ENCODE peak calls at places on chromosomes 16 and 17, in seven cellular contexts. J is HFF-Myc; H is NCI-H2227 treated with DMSO at 0.1 percent for 48 hours; W is EL; G is stimulated activated CD8-positive, alpha-beta memory T cell treated with anti-CD3 and anti-CD28 coated beads, Interleukin-15, amount 100 ng/mL, for 24 hours; F is CD8-positive, alpha-beta T cell; V is activated T-cell treated with anti-CD3 and anti-CD28 coated beads, Interleukin-2, amount 50 U/mL, for 48 hours. T is an unnamed sample.

GRCh38 chr17:57689254-57689653 is 55.8 kb downstream of the CCDC182 start:
- DNase-seq in J (no peak), G (no peak), W (no peak), H (no peak), V (no peak), F (no peak), T (no peak)

GRCh38 chr17:80856863-80857488 is 134.7 kb upstream of the CHMP6 start:
- DNase-seq in W (no peak), H (no peak), G (no peak), F (no peak), J (no peak), V (no peak), T (no peak)

GRCh38 chr17:76200354-76200753 is 39.9 kb downstream of the RNF157 start:
- DNase-seq in H (no peak), V (no peak), F (no peak), J (no peak), W (no peak), G (no peak), T (no peak)

GRCh38 chr17:20074489-20074888 is 65.3 kb downstream of the SPECC1 start:
- DNase-seq in W (no peak), H (no peak), J (no peak), F (no peak), G (no peak), V (no peak), T (no peak)

GRCh38 chr17:27978689-27979175 is 63.7 kb upstream of the NLK start:
- DNase-seq in F (no peak), G (no peak), H (no peak), W (no peak), V (no peak), J (no peak), T (no peak)

GRCh38 chr17:17971431-17972125 is 622 bp downstream of the TOM1L2 start:
- DNase-seq in H (no peak), G (peak), F (no peak), J (no peak), V (no peak), W (peak), T (no peak)

GRCh38 chr16:89722392-89723278 is 1.3 kb downstream of the ZNF276 start:
- DNase-seq in V (peak), J (no peak), W (no peak), F (peak), H (peak), G (no peak), T (peak)

GRCh38 chr17:52537368-52537767 is 378.9 kb upstream of the CA10 start:
- DNase-seq in F (no peak), G (no peak), V (no peak), H (no peak), J (no peak), W (no peak), T (no peak)

GRCh38 chr16:14564881-14565687 is 65.0 kb downstream of the PARN start:
- DNase-seq in F (no peak), W (peak), H (no peak), V (no peak), G (no peak), J (no peak), T (no peak)

GRCh38 chr17:56679767-56680422 is 86.4 kb downstream of the NOG start:
- DNase-seq in V (no peak), H (no peak), G (no peak), F (no peak), W (peak), J (no peak), T (no peak)

GRCh38 chr16:48608452-48608851 is 1.5 kb downstream of the N4BP1 start:
- DNase-seq in J (no peak), H (no peak), V (peak), F (no peak), G (no peak), W (peak), T (no peak)

GRCh38 chr17:68437979-68438877 is 19.1 kb downstream of the WIPI1 start:
- DNase-seq in J (no peak), V (peak), W (no peak), G (no peak), F (peak), H (no peak), T (peak)

GRCh38 chr17:56934280-56934679 is 20.4 kb upstream of the TRIM25 start:
- DNase-seq in J (no peak), V (no peak), F (no peak), W (no peak), G (no peak), H (no peak), T (no peak)

GRCh38 chr16:88351521-88352101 is 31.1 kb upstream of the ZNF469 start:
- DNase-seq in F (no peak), H (no peak), V (no peak), W (no peak), J (no peak), G (no peak), T (no peak)

GRCh38 chr16:88456356-88457292 is 3.5 kb downstream of the ZFPM1 start:
- DNase-seq in J (no peak), H (no peak), W (no peak), F (peak), V (peak), G (peak), T (no peak)

GRCh38 chr16:27498916-27499658 is 50.6 kb downstream of the GTF3C1 start:
- DNase-seq in F (no peak), H (no peak), J (no peak), V (no peak), G (no peak), W (no peak), T (no peak)

T was measured in stimulated activated naive CD4-positive, alpha-beta T cell.